ENCODE peak calls at places on chromosomes 5 and 9, in eight cellular contexts. One of them, this sample, is unnamed.

GRCh38 chr9:135394699-135395645 is 84.6 kb upstream of the PPP1R26 start:
- DNase-seq in astrocyte of the cerebellum: no peak
- DNase-seq in HepG2: no peak
- DNase-seq in RWPE1: no peak
- DNase-seq in cardiac fibroblast: no peak
- DNase-seq in Panc1: no peak
- DNase-seq in endothelial cell: no peak
- DNase-seq in fibroblast of lung: no peak
- DNase-seq in this sample: no peak

GRCh38 chr9:101030022-101030391 is 1.5 kb downstream of the PLPPR1 start:
- DNase-seq in cardiac fibroblast: no peak
- DNase-seq in Panc1: no peak
- DNase-seq in astrocyte of the cerebellum: no peak
- DNase-seq in HepG2: no peak
- DNase-seq in endothelial cell: no peak
- DNase-seq in fibroblast of lung: no peak
- DNase-seq in RWPE1: no peak
- DNase-seq in this sample: no peak

GRCh38 chr9:129170229-129170628 is 7.8 kb downstream of the IER5L start:
- DNase-seq in fibroblast of lung: peak
- DNase-seq in Panc1: no peak
- DNase-seq in RWPE1: peak
- DNase-seq in endothelial cell: no peak
- DNase-seq in astrocyte of the cerebellum: no peak
- DNase-seq in HepG2: no peak
- DNase-seq in cardiac fibroblast: peak
- DNase-seq in this sample: no peak

GRCh38 chr5:148984333-148984732 is 78.5 kb downstream of the SH3TC2 start:
- DNase-seq in RWPE1: peak
- DNase-seq in astrocyte of the cerebellum: no peak
- DNase-seq in HepG2: no peak
- DNase-seq in cardiac fibroblast: peak
- DNase-seq in endothelial cell: no peak
- DNase-seq in Panc1: peak
- DNase-seq in fibroblast of lung: peak
- DNase-seq in this sample: peak

GRCh38 chr5:117138523-117138922 is 563.9 kb upstream of the SEMA6A start:
- DNase-seq in endothelial cell: no peak
- DNase-seq in fibroblast of lung: no peak
- DNase-seq in astrocyte of the cerebellum: no peak
- DNase-seq in HepG2: no peak
- DNase-seq in cardiac fibroblast: no peak
- DNase-seq in Panc1: no peak
- DNase-seq in RWPE1: no peak
- DNase-seq in this sample: no peak

GRCh38 chr5:89374144-89374784 is 491.3 kb upstream of the MEF2C start:
- DNase-seq in cardiac fibroblast: no peak
- DNase-seq in HepG2: no peak
- DNase-seq in endothelial cell: no peak
- DNase-seq in RWPE1: no peak
- DNase-seq in fibroblast of lung: peak
- DNase-seq in astrocyte of the cerebellum: peak
- DNase-seq in Panc1: no peak
- DNase-seq in this sample: no peak

GRCh38 chr5:37668524-37669047 is 171.3 kb downstream of the GDNF start:
- DNase-seq in fibroblast of lung: peak
- DNase-seq in HepG2: peak
- DNase-seq in Panc1: peak
- DNase-seq in RWPE1: peak
- DNase-seq in astrocyte of the cerebellum: peak
- DNase-seq in cardiac fibroblast: peak
- DNase-seq in endothelial cell: no peak
- DNase-seq in this sample: peak

GRCh38 chr5:79448336-79448735 is 65.6 kb downstream of the HOMER1 start:
- DNase-seq in Panc1: no peak
- DNase-seq in astrocyte of the cerebellum: peak
- DNase-seq in endothelial cell: no peak
- DNase-seq in fibroblast of lung: peak
- DNase-seq in cardiac fibroblast: peak
- DNase-seq in HepG2: no peak
- DNase-seq in RWPE1: no peak
- DNase-seq in this sample: peak

GRCh38 chr5:164353155-164353554 is 847.7 kb downstream of the MAT2B start:
- DNase-seq in endothelial cell: no peak
- DNase-seq in fibroblast of lung: peak
- DNase-seq in astrocyte of the cerebellum: no peak
- DNase-seq in cardiac fibroblast: peak
- DNase-seq in HepG2: no peak
- DNase-seq in Panc1: no peak
- DNase-seq in RWPE1: no peak
- DNase-seq in this sample: no peak

GRCh38 chr9:71791875-71792274 is 23.6 kb upstream of the CEMIP2 start:
- DNase-seq in cardiac fibroblast: no peak
- DNase-seq in HepG2: no peak
- DNase-seq in astrocyte of the cerebellum: no peak
- DNase-seq in RWPE1: no peak
- DNase-seq in fibroblast of lung: peak
- DNase-seq in Panc1: no peak
- DNase-seq in endothelial cell: no peak
- DNase-seq in this sample: peak

GRCh38 chr9:18359335-18359734 is 114.6 kb upstream of the ADAMTSL1 start:
- DNase-seq in RWPE1: no peak
- DNase-seq in astrocyte of the cerebellum: peak
- DNase-seq in HepG2: no peak
- DNase-seq in fibroblast of lung: peak
- DNase-seq in endothelial cell: no peak
- DNase-seq in Panc1: no peak
- DNase-seq in cardiac fibroblast: peak
- DNase-seq in this sample: no peak

GRCh38 chr9:106980551-106981101 is 117.7 kb downstream of the ZNF462 start:
- DNase-seq in Panc1: no peak
- DNase-seq in HepG2: no peak
- DNase-seq in endothelial cell: no peak
- DNase-seq in cardiac fibroblast: no peak
- DNase-seq in astrocyte of the cerebellum: no peak
- DNase-seq in fibroblast of lung: peak
- DNase-seq in RWPE1: no peak
- DNase-seq in this sample: no peak

GRCh38 chr5:133467325-133467700 is 145.0 kb downstream of the FSTL4 start:
- DNase-seq in Panc1: no peak
- DNase-seq in RWPE1: no peak
- DNase-seq in endothelial cell: no peak
- DNase-seq in fibroblast of lung: no peak
- DNase-seq in cardiac fibroblast: no peak
- DNase-seq in HepG2: no peak
- DNase-seq in astrocyte of the cerebellum: no peak
- DNase-seq in this sample: no peak

GRCh38 chr9:135229701-135230385 is 142.4 kb downstream of the OLFM1 start:
- DNase-seq in astrocyte of the cerebellum: no peak
- DNase-seq in fibroblast of lung: no peak
- DNase-seq in cardiac fibroblast: no peak
- DNase-seq in endothelial cell: no peak
- DNase-seq in Panc1: no peak
- DNase-seq in HepG2: no peak
- DNase-seq in RWPE1: no peak
- DNase-seq in this sample: no peak

GRCh38 chr9:88991066-88992030 is at the start of gene S1PR3:
- DNase-seq in HepG2: no peak
- DNase-seq in cardiac fibroblast: peak
- DNase-seq in fibroblast of lung: peak
- DNase-seq in astrocyte of the cerebellum: no peak
- DNase-seq in RWPE1: peak
- DNase-seq in Panc1: no peak
- DNase-seq in endothelial cell: peak
- DNase-seq in this sample: no peak

GRCh38 chr9:131650254-131650653 is 89.6 kb downstream of the RAPGEF1 start:
- DNase-seq in RWPE1: peak
- DNase-seq in cardiac fibroblast: peak
- DNase-seq in HepG2: no peak
- DNase-seq in fibroblast of lung: peak
- DNase-seq in astrocyte of the cerebellum: no peak
- DNase-seq in Panc1: no peak
- DNase-seq in endothelial cell: no peak
- DNase-seq in this sample: no peak

GRCh38 chr9:120924698-120925534 is 1.7 kb downstream of the TRAF1 start:
- DNase-seq in cardiac fibroblast: no peak
- DNase-seq in endothelial cell: no peak
- DNase-seq in astrocyte of the cerebellum: no peak
- DNase-seq in HepG2: no peak
- DNase-seq in RWPE1: no peak
- DNase-seq in fibroblast of lung: peak
- DNase-seq in Panc1: no peak
- DNase-seq in this sample: no peak

GRCh38 chr9:92671323-92671722 is 1.4 kb upstream of the IPPK start:
- DNase-seq in RWPE1: peak
- DNase-seq in fibroblast of lung: peak
- DNase-seq in cardiac fibroblast: peak
- DNase-seq in astrocyte of the cerebellum: no peak
- DNase-seq in endothelial cell: no peak
- DNase-seq in Panc1: no peak
- DNase-seq in HepG2: peak
- DNase-seq in this sample: no peak

GRCh38 chr9:96495341-96495740 is 45.4 kb downstream of the HABP4 start:
- DNase-seq in HepG2: no peak
- DNase-seq in cardiac fibroblast: peak
- DNase-seq in fibroblast of lung: peak
- DNase-seq in RWPE1: no peak
- DNase-seq in astrocyte of the cerebellum: peak
- DNase-seq in Panc1: no peak
- DNase-seq in endothelial cell: no peak
- DNase-seq in this sample: no peak

GRCh38 chr9:114629563-114630090 is 18.5 kb downstream of the TMEM268 start:
- DNase-seq in astrocyte of the cerebellum: no peak
- DNase-seq in endothelial cell: no peak
- DNase-seq in RWPE1: no peak
- DNase-seq in cardiac fibroblast: no peak
- DNase-seq in HepG2: no peak
- DNase-seq in Panc1: no peak
- DNase-seq in fibroblast of lung: no peak
- DNase-seq in this sample: no peak

GRCh38 chr9:34513567-34514214 is 9.1 kb downstream of the ENHO start:
- DNase-seq in endothelial cell: no peak
- DNase-seq in RWPE1: no peak
- DNase-seq in fibroblast of lung: peak
- DNase-seq in astrocyte of the cerebellum: no peak
- DNase-seq in cardiac fibroblast: peak
- DNase-seq in HepG2: no peak
- DNase-seq in Panc1: no peak
- DNase-seq in this sample: no peak

GRCh38 chr9:259405-260404 is 45.0 kb downstream of the DOCK8 start:
- DNase-seq in cardiac fibroblast: no peak
- DNase-seq in astrocyte of the cerebellum: no peak
- DNase-seq in RWPE1: no peak
- DNase-seq in HepG2: no peak
- DNase-seq in endothelial cell: no peak
- DNase-seq in fibroblast of lung: no peak
- DNase-seq in Panc1: no peak
- DNase-seq in this sample: no peak

GRCh38 chr5:2584579-2584978 is 166.9 kb downstream of the IRX2 start:
- DNase-seq in cardiac fibroblast: no peak
- DNase-seq in RWPE1: no peak
- DNase-seq in Panc1: no peak
- DNase-seq in HepG2: no peak
- DNase-seq in astrocyte of the cerebellum: no peak
- DNase-seq in fibroblast of lung: no peak
- DNase-seq in endothelial cell: no peak
- DNase-seq in this sample: no peak

GRCh38 chr5:16160706-16161105 is 18.9 kb downstream of the MARCHF11 start:
- DNase-seq in fibroblast of lung: peak
- DNase-seq in Panc1: peak
- DNase-seq in RWPE1: peak
- DNase-seq in endothelial cell: peak
- DNase-seq in HepG2: peak
- DNase-seq in astrocyte of the cerebellum: peak
- DNase-seq in cardiac fibroblast: peak
- DNase-seq in this sample: peak
- TF ChIP-seq CTCF in fibroblast of lung: peak
- TF ChIP-seq CTCF in Panc1: peak
- TF ChIP-seq CTCF in RWPE1: peak
- TF ChIP-seq CTCF in endothelial cell: peak
- TF ChIP-seq CTCF in HepG2: peak
- TF ChIP-seq CTCF in astrocyte of the cerebellum: peak
- TF ChIP-seq CTCF in cardiac fibroblast: peak
- TF ChIP-seq CTCF in this sample: peak

GRCh38 chr9:108956098-108956533 is 21.9 kb downstream of the ABITRAM start:
- DNase-seq in fibroblast of lung: no peak
- DNase-seq in cardiac fibroblast: no peak
- DNase-seq in Panc1: no peak
- DNase-seq in RWPE1: no peak
- DNase-seq in HepG2: no peak
- DNase-seq in endothelial cell: no peak
- DNase-seq in astrocyte of the cerebellum: no peak
- DNase-seq in this sample: no peak

GRCh38 chr9:108950168-108950567 is 16.0 kb downstream of the ABITRAM start:
- DNase-seq in RWPE1: no peak
- DNase-seq in Panc1: no peak
- DNase-seq in fibroblast of lung: no peak
- DNase-seq in astrocyte of the cerebellum: no peak
- DNase-seq in endothelial cell: no peak
- DNase-seq in HepG2: no peak
- DNase-seq in cardiac fibroblast: no peak
- DNase-seq in this sample: no peak

GRCh38 chr9:108956627-108957026 is 22.4 kb downstream of the ABITRAM start:
- DNase-seq in cardiac fibroblast: no peak
- DNase-seq in RWPE1: no peak
- DNase-seq in fibroblast of lung: no peak
- DNase-seq in astrocyte of the cerebellum: no peak
- DNase-seq in endothelial cell: no peak
- DNase-seq in HepG2: no peak
- DNase-seq in Panc1: no peak
- DNase-seq in this sample: no peak

GRCh38 chr9:108951578-108951977 is 17.4 kb downstream of the ABITRAM start:
- DNase-seq in Panc1: no peak
- DNase-seq in endothelial cell: no peak
- DNase-seq in HepG2: no peak
- DNase-seq in cardiac fibroblast: no peak
- DNase-seq in RWPE1: no peak
- DNase-seq in astrocyte of the cerebellum: no peak
- DNase-seq in fibroblast of lung: no peak
- DNase-seq in this sample: no peak

GRCh38 chr9:108953983-108954574 is 19.9 kb downstream of the ABITRAM start:
- DNase-seq in Panc1: no peak
- DNase-seq in HepG2: peak
- DNase-seq in fibroblast of lung: peak
- DNase-seq in endothelial cell: no peak
- DNase-seq in cardiac fibroblast: peak
- DNase-seq in astrocyte of the cerebellum: peak
- DNase-seq in RWPE1: peak
- DNase-seq in this sample: no peak
- TF ChIP-seq CTCF in Panc1: peak
- TF ChIP-seq CTCF in HepG2: peak
- TF ChIP-seq CTCF in fibroblast of lung: peak
- TF ChIP-seq CTCF in endothelial cell: peak
- TF ChIP-seq CTCF in cardiac fibroblast: peak
- TF ChIP-seq CTCF in astrocyte of the cerebellum: peak
- TF ChIP-seq CTCF in RWPE1: peak
- TF ChIP-seq CTCF in this sample: peak

GRCh38 chr5:95647331-95647659 is 718 bp downstream of the RFESD start:
- DNase-seq in fibroblast of lung: no peak
- DNase-seq in Panc1: no peak
- DNase-seq in cardiac fibroblast: no peak
- DNase-seq in endothelial cell: no peak
- DNase-seq in astrocyte of the cerebellum: no peak
- DNase-seq in RWPE1: no peak
- DNase-seq in HepG2: no peak
- DNase-seq in this sample: no peak
- TF ChIP-seq CTCF in fibroblast of lung: no peak
- TF ChIP-seq CTCF in Panc1: no peak
- TF ChIP-seq CTCF in cardiac fibroblast: no peak
- TF ChIP-seq CTCF in endothelial cell: no peak
- TF ChIP-seq CTCF in astrocyte of the cerebellum: no peak
- TF ChIP-seq CTCF in RWPE1: no peak
- TF ChIP-seq CTCF in HepG2: no peak
- TF ChIP-seq CTCF in this sample: no peak

GRCh38 chr5:157740211-157740610 is 3.3 kb upstream of the LSM11 start:
- DNase-seq in astrocyte of the cerebellum: no peak
- DNase-seq in cardiac fibroblast: no peak
- DNase-seq in Panc1: no peak
- DNase-seq in fibroblast of lung: peak
- DNase-seq in RWPE1: peak
- DNase-seq in endothelial cell: no peak
- DNase-seq in HepG2: peak
- DNase-seq in this sample: no peak
- TF ChIP-seq CTCF in astrocyte of the cerebellum: peak
- TF ChIP-seq CTCF in cardiac fibroblast: peak
- TF ChIP-seq CTCF in Panc1: peak
- TF ChIP-seq CTCF in fibroblast of lung: peak
- TF ChIP-seq CTCF in RWPE1: peak
- TF ChIP-seq CTCF in endothelial cell: peak
- TF ChIP-seq CTCF in HepG2: peak
- TF ChIP-seq CTCF in this sample: peak